ENCODE peak calls at places on chromosomes 11 and 22, in four cellular contexts. O, G, S and E are unnamed samples.

GRCh38 chr11:83600656-83601055 is 314.5 kb upstream of the CCDC90B start:
- DNase-seq in O (no peak), S (no peak), G (no peak), E (no peak)

GRCh38 chr11:107102692-107103463 is 84.6 kb upstream of the GUCY1A2 start:
- DNase-seq in O (no peak), G (no peak), S (no peak), E (no peak)

GRCh38 chr22:44026630-44027511 is 2.8 kb downstream of the PARVB start:
- DNase-seq in G (peak), S (no peak), O (peak), E (no peak)

GRCh38 chr11:106281455-106282173 is 204.2 kb downstream of the AASDHPPT start:
- DNase-seq in O (no peak), S (no peak), G (no peak), E (peak)

GRCh38 chr22:46929689-46930225 is 167.3 kb downstream of the TBC1D22A start:
- DNase-seq in G (no peak), S (no peak), O (no peak), E (no peak)

GRCh38 chr22:36233796-36234195 is 5.5 kb downstream of the APOL2 start:
- DNase-seq in S (no peak), G (no peak), O (no peak), E (no peak)

GRCh38 chr11:60777572-60777971 is 7.6 kb upstream of the MS4A10 start:
- DNase-seq in G (peak), S (no peak), O (no peak), E (peak)

GRCh38 chr11:23973244-23973643 is 523.6 kb upstream of the LUZP2 start:
- DNase-seq in S (no peak), G (no peak), O (no peak), E (no peak)

GRCh38 chr22:22400099-22400498 is 108.4 kb downstream of the ZNF280B start:
- DNase-seq in S (no peak), G (peak), O (no peak), E (no peak)

GRCh38 chr11:70108250-70108649 is 30.1 kb downstream of the ANO1 start:
- DNase-seq in G (no peak), O (no peak), S (no peak), E (no peak)

GRCh38 chr22:41840216-41840615 is 7.3 kb downstream of the SREBF2 start:
- DNase-seq in S (no peak), G (no peak), O (no peak), E (no peak)

GRCh38 chr11:19864141-19865120 is 151.8 kb downstream of the NAV2 start:
- DNase-seq in G (no peak), S (no peak), O (no peak), E (no peak)

GRCh38 chr11:129391864-129392263 is 16.2 kb downstream of the BARX2 start:
- DNase-seq in S (no peak), G (no peak), O (no peak), E (no peak)

GRCh38 chr22:23684561-23685031 is 6.2 kb upstream of the RGL4 start:
- DNase-seq in G (peak), S (no peak), O (no peak), E (no peak)

GRCh38 chr11:119672597-119672996 is 56.4 kb downstream of the NECTIN1 start:
- DNase-seq in G (no peak), S (no peak), O (no peak), E (no peak)

GRCh38 chr11:134393638-134394037 is 18.4 kb downstream of the B3GAT1 start:
- DNase-seq in O (no peak), S (no peak), G (no peak), E (peak)

GRCh38 chr11:107741044-107741823 is 29.4 kb upstream of the SLN start:
- DNase-seq in S (no peak), O (no peak), G (no peak), E (peak)